ENCODE peak calls at places on chromosomes 6 and 20, in six cellular contexts. L is dermis microvascular lymphatic vessel endothelial cell, A is GM13977, C is B cell, N is Peyer's patch, M is lower lobe of right lung. X is an unnamed sample.

GRCh38 chr6:111620168-111620567 is 14.5 kb upstream of the TRAF3IP2 start:
- DNase-seq in L (no peak), A (no peak), C (no peak), N (no peak), M (no peak), X (no peak)

GRCh38 chr6:26304213-26305096 is 60.5 kb upstream of the BTN3A2 start:
- DNase-seq in L (no peak), A (no peak), C (peak), N (no peak), M (no peak), X (no peak)

GRCh38 chr6:7528565-7528964 is 12.9 kb upstream of the DSP start:
- DNase-seq in L (no peak), A (no peak), C (no peak), N (no peak), M (no peak), X (no peak)

GRCh38 chr6:35028781-35029180 is 112.4 kb downstream of the TCP11 start:
- DNase-seq in L (no peak), A (no peak), C (no peak), N (no peak), M (no peak), X (no peak)

GRCh38 chr20:49936153-49937022 is at the start of gene RNF114:
- DNase-seq in L (peak), A (peak), C (peak), N (peak), M (peak), X (peak)

GRCh38 chr6:130366011-130366963 is at the start of gene TMEM200A:
- DNase-seq in L (no peak), A (peak), C (no peak), N (no peak), M (peak), X (peak)

GRCh38 chr6:42013134-42013516 is 37.2 kb upstream of the TAF8 start:
- DNase-seq in L (no peak), A (no peak), C (no peak), N (no peak), M (no peak), X (no peak)

GRCh38 chr6:137416376-137417109 is 77.7 kb downstream of the OLIG3 start:
- DNase-seq in L (no peak), A (no peak), C (no peak), N (no peak), M (no peak), X (no peak)

GRCh38 chr20:36754656-36755222 is 8.8 kb upstream of the NDRG3 start:
- DNase-seq in L (peak), A (peak), C (peak), N (peak), M (no peak), X (peak)

GRCh38 chr6:18215436-18215835 is 48.9 kb downstream of the DEK start:
- DNase-seq in L (no peak), A (no peak), C (no peak), N (no peak), M (no peak), X (no peak)